ENCODE peak calls at places on chromosomes 3 and 15, in eight cellular contexts. J is GM12865, U is epithelial cell of esophagus, C is DND-41, M is pancreas, R is psoas muscle, G is IMR-90, B is glutamatergic neuron. H is an unnamed sample.

GRCh38 chr3:194134231-194134756 is 1.7 kb upstream of the HES1 start:
- DNase-seq in J (peak), U (no peak), C (peak), M (no peak), R (peak), G (no peak), B (peak), H (peak)

GRCh38 chr3:139307072-139307491 is 36.7 kb upstream of the MRPS22 start:
- DNase-seq in J (no peak), U (no peak), C (no peak), M (no peak), R (no peak), G (no peak), B (no peak), H (no peak)

GRCh38 chr3:196569003-196569516 is 600 bp downstream of the FBXO45 start:
- DNase-seq in J (peak), U (peak), C (peak), M (peak), R (no peak), G (peak), B (peak), H (no peak)

GRCh38 chr3:136852180-136852579 is 9.8 kb upstream of the NCK1 start:
- DNase-seq in J (no peak), U (no peak), C (no peak), M (no peak), R (no peak), G (no peak), B (no peak), H (no peak)

GRCh38 chr3:155631323-155632019 is 113.4 kb downstream of the PLCH1 start:
- DNase-seq in J (no peak), U (peak), C (no peak), M (no peak), R (no peak), G (no peak), B (no peak), H (no peak)

GRCh38 chr3:100553618-100554372 is 55.6 kb upstream of the ADGRG7 start:
- DNase-seq in J (no peak), U (no peak), C (no peak), M (no peak), R (no peak), G (no peak), B (no peak), H (no peak)

GRCh38 chr15:64224508-64224907 is 61.7 kb upstream of the PPIB start:
- DNase-seq in J (no peak), U (no peak), C (no peak), M (peak), R (no peak), G (peak), B (no peak), H (no peak)

GRCh38 chr3:44914936-44915335 is 40.5 kb downstream of the TGM4 start:
- DNase-seq in J (no peak), U (peak), C (no peak), M (no peak), R (no peak), G (no peak), B (peak), H (no peak)

GRCh38 chr3:65883614-65884013 is 155.1 kb downstream of the MAGI1 start:
- DNase-seq in J (no peak), U (peak), C (no peak), M (no peak), R (no peak), G (peak), B (no peak), H (no peak)

GRCh38 chr3:126507886-126508285 is 9.7 kb downstream of the UROC1 start:
- DNase-seq in J (no peak), U (no peak), C (no peak), M (no peak), R (peak), G (no peak), B (peak), H (no peak)

GRCh38 chr3:168608926-168609325 is 513.2 kb upstream of the GOLIM4 start:
- DNase-seq in J (no peak), U (no peak), C (no peak), M (no peak), R (no peak), G (no peak), B (no peak), H (no peak)

GRCh38 chr15:42059661-42060476 is 34.5 kb downstream of the PLA2G4D start:
- DNase-seq in J (peak), U (peak), C (peak), M (peak), R (peak), G (peak), B (peak), H (peak)

GRCh38 chr3:27344192-27344591 is 25.0 kb downstream of the NEK10 start:
- DNase-seq in J (no peak), U (no peak), C (no peak), M (no peak), R (no peak), G (no peak), B (no peak), H (no peak)

GRCh38 chr3:134803051-134803505 is 8.0 kb downstream of the EPHB1 start:
- DNase-seq in J (peak), U (no peak), C (peak), M (no peak), R (no peak), G (no peak), B (no peak), H (no peak)

GRCh38 chr3:143849854-143850549 is 1.7 kb upstream of the SLC9A9 start:
- DNase-seq in J (peak), U (peak), C (no peak), M (no peak), R (no peak), G (peak), B (no peak), H (no peak)

GRCh38 chr3:152671998-152672649 is 162.8 kb upstream of the P2RY1 start:
- DNase-seq in J (no peak), U (no peak), C (no peak), M (no peak), R (no peak), G (no peak), B (no peak), H (no peak)

GRCh38 chr3:105594219-105594618 is 227.5 kb downstream of the ALCAM start:
- DNase-seq in J (no peak), U (peak), C (no peak), M (no peak), R (no peak), G (peak), B (no peak), H (no peak)

GRCh38 chr3:195508185-195508584 is 34.9 kb downstream of the PPP1R2 start:
- DNase-seq in J (no peak), U (no peak), C (no peak), M (no peak), R (no peak), G (no peak), B (no peak), H (no peak)

GRCh38 chr3:51539291-51539891 is 872 bp downstream of the RAD54L2 start:
- DNase-seq in J (peak), U (peak), C (peak), M (peak), R (no peak), G (peak), B (peak), H (no peak)

GRCh38 chr3:180630360-180630759 is 28.4 kb downstream of the TTC14 start:
- DNase-seq in J (no peak), U (peak), C (no peak), M (no peak), R (no peak), G (no peak), B (no peak), H (no peak)

GRCh38 chr15:79595271-79595670 is 163.1 kb downstream of the MINAR1 start:
- DNase-seq in J (no peak), U (no peak), C (no peak), M (no peak), R (no peak), G (no peak), B (peak), H (no peak)

GRCh38 chr15:79592126-79592525 is 160.0 kb downstream of the MINAR1 start:
- DNase-seq in J (no peak), U (no peak), C (no peak), M (no peak), R (no peak), G (no peak), B (no peak), H (no peak)

GRCh38 chr15:79595995-79596622 is 164.0 kb downstream of the MINAR1 start:
- DNase-seq in J (peak), U (peak), C (peak), M (peak), R (no peak), G (peak), B (peak), H (no peak)

GRCh38 chr15:79598639-79599038 is 166.5 kb downstream of the MINAR1 start:
- DNase-seq in J (no peak), U (no peak), C (no peak), M (no peak), R (no peak), G (no peak), B (no peak), H (no peak)

DNA sequence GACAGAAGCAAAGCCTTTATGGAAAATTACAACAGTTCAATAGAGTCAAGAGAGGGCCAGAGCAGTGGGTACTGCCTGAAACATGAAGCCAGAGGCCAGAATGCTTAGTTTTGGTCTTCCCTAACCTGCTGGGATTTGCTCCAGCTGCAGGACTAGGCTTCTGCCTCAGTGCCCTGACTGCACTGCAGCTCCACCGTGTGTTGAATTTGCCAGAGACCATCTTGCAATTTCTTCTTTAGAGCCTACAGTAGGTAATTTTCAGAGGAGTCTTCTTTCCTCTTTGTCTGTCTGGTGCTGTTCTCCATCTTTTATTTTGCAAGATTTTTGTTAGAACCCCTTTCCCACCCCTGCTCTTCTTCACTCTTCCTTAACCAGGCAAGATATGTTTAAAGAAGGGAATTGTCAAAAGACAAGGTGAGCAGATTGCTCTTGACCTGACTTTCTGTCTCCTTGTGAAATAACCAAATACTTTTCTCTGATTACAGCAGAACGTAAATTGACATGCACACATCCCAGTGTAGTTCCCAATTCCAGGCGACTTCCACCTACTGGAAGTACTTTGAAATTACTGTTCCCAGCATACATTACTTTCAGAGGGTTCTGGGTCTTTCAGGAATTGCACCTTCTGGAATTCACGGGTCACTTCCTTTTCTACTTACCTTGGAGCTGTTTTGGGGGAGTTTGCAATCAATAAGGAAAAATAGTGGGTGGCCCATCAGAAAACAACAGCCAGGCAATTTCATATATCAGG is 161.2 kb downstream of the MINAR1 start:
- DNase-seq in J (no peak), U (peak), C (no peak), M (no peak), R (no peak), G (peak), B (no peak), H (no peak)
- TF ChIP-seq CTCF in J (no peak), U (no peak), C (peak), M (no peak), R (no peak), G (peak), B (peak), H (no peak)

GRCh38 chr3:172808969-172809546 is 58.5 kb downstream of the ECT2 start:
- DNase-seq in J (peak), U (peak), C (no peak), M (no peak), R (no peak), G (peak), B (no peak), H (no peak)
- TF ChIP-seq CTCF in J (peak), U (no peak), C (peak), M (peak), R (peak), G (peak), B (peak), H (peak)

GRCh38 chr3:129608087-129608935 is 1.8 kb upstream of the PLXND1 start:
- DNase-seq in J (no peak), U (peak), C (peak), M (no peak), R (no peak), G (peak), B (no peak), H (no peak)
- TF ChIP-seq CTCF in J (no peak), U (no peak), C (peak), M (no peak), R (no peak), G (peak), B (no peak), H (no peak)

DNA sequence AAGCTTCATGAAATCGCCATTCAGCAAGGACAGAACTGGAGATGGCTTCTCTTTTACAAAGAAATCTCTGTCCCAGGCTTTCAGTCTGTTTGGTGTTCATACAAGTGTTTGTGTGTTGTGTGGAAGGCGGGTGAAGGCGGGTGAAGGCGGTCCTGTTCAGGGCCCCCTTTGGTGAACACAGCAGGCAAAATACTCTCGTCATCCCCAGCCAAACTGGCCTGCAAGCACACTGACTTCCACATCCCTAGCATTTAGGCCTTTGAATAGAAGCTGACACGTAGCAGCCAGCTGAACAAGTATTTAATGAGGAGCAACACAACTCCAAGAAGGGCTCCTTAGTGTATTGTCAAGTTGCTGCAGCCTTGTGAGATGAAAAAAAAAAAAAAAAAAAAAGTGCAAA is 74.4 kb downstream of the TGFBR2 start:
- DNase-seq in J (no peak), U (no peak), C (no peak), M (no peak), R (no peak), G (no peak), B (no peak), H (no peak)
- TF ChIP-seq CTCF in J (no peak), U (no peak), C (no peak), M (no peak), R (no peak), G (no peak), B (no peak), H (no peak)

GRCh38 chr15:92693922-92694331 is 38.4 kb upstream of the FAM174B start:
- DNase-seq in J (peak), U (no peak), C (no peak), M (no peak), R (no peak), G (peak), B (peak), H (no peak)
- TF ChIP-seq CTCF in J (peak), U (peak), C (peak), M (no peak), R (no peak), G (peak), B (peak), H (no peak)

GRCh38 chr15:99253381-99254090 is 2.3 kb downstream of the LRRC28 start:
- DNase-seq in J (no peak), U (no peak), C (no peak), M (no peak), R (no peak), G (peak), B (no peak), H (no peak)
- TF ChIP-seq CTCF in J (no peak), U (no peak), C (no peak), M (no peak), R (no peak), G (no peak), B (no peak), H (no peak)

GRCh38 chr3:163474766-163475165 is 1603.5 kb downstream of the SI start:
- DNase-seq in J (no peak), U (no peak), C (no peak), M (no peak), R (no peak), G (no peak), B (no peak), H (no peak)

GRCh38 chr3:163481738-163482137 is 1596.6 kb downstream of the SI start:
- DNase-seq in J (no peak), U (no peak), C (no peak), M (no peak), R (no peak), G (no peak), B (no peak), H (no peak)

GRCh38 chr3:163476179-163476578 is 1602.1 kb downstream of the SI start:
- DNase-seq in J (no peak), U (peak), C (no peak), M (no peak), R (no peak), G (no peak), B (no peak), H (no peak)
- TF ChIP-seq CTCF in J (no peak), U (peak), C (peak), M (no peak), R (no peak), G (no peak), B (no peak), H (no peak)

DNA sequence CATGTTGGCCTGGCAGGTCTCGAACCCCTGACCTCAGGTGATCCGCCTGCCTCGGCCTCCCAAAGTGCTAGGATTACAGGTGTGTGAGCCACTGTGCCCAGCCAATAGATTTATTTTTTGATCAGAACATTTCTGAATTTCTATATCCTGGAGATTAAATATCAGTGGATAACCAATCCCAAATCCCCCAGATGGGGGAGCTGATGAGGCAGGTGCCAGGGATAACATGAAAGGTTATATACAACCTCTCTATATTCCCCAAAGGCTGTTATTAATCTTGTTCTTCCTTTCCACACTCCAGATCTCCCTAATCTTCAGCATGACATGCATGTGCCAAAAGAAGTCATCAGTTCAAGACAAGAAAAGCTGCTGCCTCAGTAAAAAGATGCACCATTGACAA is 112.3 kb downstream of the WDR76 start:
- DNase-seq in J (no peak), U (peak), C (no peak), M (no peak), R (no peak), G (peak), B (no peak), H (no peak)
- TF ChIP-seq CTCF in J (peak), U (peak), C (peak), M (no peak), R (no peak), G (peak), B (peak), H (no peak)

GRCh38 chr3:71356272-71356671 is 227.3 kb downstream of the FOXP1 start:
- DNase-seq in J (no peak), U (no peak), C (no peak), M (no peak), R (no peak), G (no peak), B (no peak), H (no peak)
- TF ChIP-seq CTCF in J (no peak), U (no peak), C (no peak), M (no peak), R (no peak), G (no peak), B (no peak), H (no peak)

DNA sequence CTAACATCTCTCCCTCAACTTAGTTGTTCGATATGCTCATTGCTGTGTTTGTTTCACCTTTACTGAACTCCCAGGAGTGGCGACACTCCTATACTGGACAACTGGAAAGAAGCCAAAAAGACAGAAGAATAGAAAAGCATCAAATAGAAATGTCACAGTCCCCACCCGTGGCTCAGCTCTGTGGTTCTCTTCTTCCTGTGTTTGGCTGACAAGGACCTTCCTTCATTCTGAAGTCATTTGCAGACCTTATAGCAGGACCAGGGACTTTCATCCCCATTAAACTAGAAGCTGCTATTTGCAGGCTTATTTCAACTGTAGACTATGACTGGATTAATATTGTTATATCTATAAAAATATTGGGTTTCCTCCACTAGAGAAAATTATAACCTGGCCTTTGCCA is 125.9 kb downstream of the NECTIN3 start:
- DNase-seq in J (no peak), U (no peak), C (peak), M (no peak), R (no peak), G (no peak), B (no peak), H (no peak)
- TF ChIP-seq CTCF in J (no peak), U (no peak), C (no peak), M (no peak), R (no peak), G (no peak), B (no peak), H (no peak)

H was measured in natural killer cell.